ENCODE peak calls at places on chromosome 3, in ten cellular contexts. P, N, Y, M, F, E, I, Q, J and S are unnamed samples.

GRCh38 chr3:128278761-128279593 is 125.7 kb downstream of the EEFSEC start:
- DNase-seq in E (no peak), I (no peak), M (no peak), Q (peak), F (no peak), P (peak), N (peak), Y (peak), J (no peak), S (no peak)

GRCh38 chr3:178518660-178519396 is 17.4 kb upstream of the KCNMB2 start:
- DNase-seq in P (peak), I (peak), Q (no peak), J (no peak), N (no peak), M (no peak), E (no peak), Y (no peak), F (no peak), S (peak)

GRCh38 chr3:123419156-123419849 is 29.6 kb downstream of the ADCY5 start:
- DNase-seq in I (no peak), E (no peak), N (no peak), M (no peak), F (no peak), Q (no peak), P (no peak), J (no peak), Y (no peak), S (no peak)

GRCh38 chr3:24678441-24678865 is 183.8 kb upstream of the THRB start:
- DNase-seq in M (no peak), E (no peak), J (peak), F (no peak), Q (peak), P (peak), N (no peak), I (no peak), Y (no peak), S (no peak)

GRCh38 chr3:70840106-70840870 is 527.9 kb upstream of the MDFIC2 start:
- DNase-seq in I (no peak), J (no peak), P (peak), F (no peak), Y (no peak), E (no peak), M (no peak), Q (no peak), N (no peak), S (no peak)

GRCh38 chr3:196163687-196164493 is 47.3 kb downstream of the ZDHHC19 start:
- DNase-seq in P (peak), F (no peak), N (peak), Y (no peak), I (no peak), M (no peak), E (no peak), Q (no peak), J (no peak), S (no peak)

GRCh38 chr3:127452321-127452821 is 138.2 kb downstream of the TPRA1 start:
- DNase-seq in F (no peak), I (no peak), P (peak), J (no peak), N (peak), Y (no peak), M (no peak), E (no peak), Q (no peak), S (no peak)

GRCh38 chr3:38564631-38565338 is 68.6 kb downstream of the EXOG start:
- DNase-seq in J (no peak), Y (no peak), M (no peak), P (no peak), I (no peak), E (no peak), F (no peak), Q (no peak), N (no peak), S (no peak)

GRCh38 chr3:65963787-65964707 is 74.7 kb downstream of the MAGI1 start:
- DNase-seq in Q (peak), J (peak), N (peak), Y (no peak), P (peak), E (peak), M (peak), F (no peak), I (peak), S (peak)

GRCh38 chr3:188860147-188860546 is 311.6 kb upstream of the TPRG1 start:
- DNase-seq in M (no peak), Y (no peak), F (no peak), P (no peak), J (no peak), I (no peak), N (no peak), Q (no peak), E (no peak), S (no peak)

GRCh38 chr3:65953881-65954733 is 84.6 kb downstream of the MAGI1 start:
- DNase-seq in F (no peak), Q (no peak), J (no peak), N (no peak), P (peak), Y (peak), I (no peak), E (no peak), M (peak), S (no peak)

GRCh38 chr3:141876891-141877561 is 583 bp downstream of the ATP1B3 start:
- DNase-seq in I (no peak), J (no peak), N (peak), E (no peak), Y (peak), M (peak), P (peak), Q (no peak), F (peak), S (peak)